ENCODE peak calls at places on chromosome 1, in six cellular contexts. V is thyroid gland, P is right lobe of liver, H is astrocyte of the spinal cord, Y is foreskin fibroblast, M is HFF-Myc. X is an unnamed sample.

GRCh38 chr1:232880354-232880753 is 70.1 kb upstream of the NTPCR start:
- DNase-seq in V (peak; percentile 63), P (no peak), H (peak; percentile 34), Y (no peak), M (no peak), X (no peak)

GRCh38 chr1:200453544-200453905 is 43.7 kb upstream of the ZNF281 start:
- DNase-seq in V (no peak), P (no peak), H (no peak), Y (peak; percentile 45), M (no peak), X (no peak)

GRCh38 chr1:112146201-112146715 is 156.8 kb upstream of the KCND3 start:
- DNase-seq in V (no peak), P (no peak), H (no peak), Y (no peak), M (no peak), X (no peak)

GRCh38 chr1:162822391-162823200 is 32.1 kb downstream of the HSD17B7 start:
- DNase-seq in V (peak; percentile 38), P (peak; percentile 35), H (no peak), Y (no peak), M (no peak), X (peak; percentile 8)

GRCh38 chr1:243287652-243288051 is 31.8 kb downstream of the SDCCAG8 start:
- DNase-seq in V (no peak), P (no peak), H (peak; percentile 84), Y (peak; percentile 86), M (peak; percentile 67), X (no peak)

GRCh38 chr1:52955129-52955970 is 28.3 kb downstream of the SCP2 start:
- DNase-seq in V (no peak), P (no peak), H (peak; percentile 89), Y (peak; percentile 75), M (peak; percentile 96), X (no peak)

GRCh38 chr1:58620259-58620658 is 43.2 kb upstream of the TACSTD2 start:
- DNase-seq in V (no peak), P (no peak), H (no peak), Y (no peak), M (no peak), X (peak; percentile 87)

GRCh38 chr1:1959840-1960479 is 40.9 kb upstream of the TMEM52 start:
- DNase-seq in V (peak; percentile 89), P (peak; percentile 87), H (peak; percentile 55), Y (peak; percentile 52), M (no peak), X (peak; percentile 81)

GRCh38 chr1:53142226-53142853 is at the start of gene SLC1A7:
- DNase-seq in V (no peak), P (no peak), H (no peak), Y (no peak), M (no peak), X (no peak)

GRCh38 chr1:180268556-180269044 is 38.5 kb downstream of the LHX4 start:
- DNase-seq in V (no peak), P (no peak), H (no peak), Y (no peak), M (no peak), X (no peak)

GRCh38 chr1:160520582-160520981 is 2.5 kb downstream of the SLAMF6 start:
- DNase-seq in V (no peak), P (no peak), H (no peak), Y (no peak), M (no peak), X (no peak)

GRCh38 chr1:162357681-162358266 is 18.9 kb downstream of the SPATA46 start:
- DNase-seq in V (no peak), P (no peak), H (peak; percentile 25), Y (peak; percentile 22), M (peak; percentile 15), X (no peak)

GRCh38 chr1:119338757-119339156 is 29.8 kb upstream of the HAO2 start:
- DNase-seq in V (no peak), P (no peak), H (no peak), Y (no peak), M (no peak), X (no peak)

GRCh38 chr1:205344010-205344808 is 12.5 kb downstream of the KLHDC8A start:
- DNase-seq in V (peak; percentile 50), P (peak; percentile 37), H (no peak), Y (no peak), M (no peak), X (no peak)

GRCh38 chr1:39973503-39974135 is 18.7 kb downstream of the MFSD2A start:
- DNase-seq in V (peak; percentile 85), P (peak; percentile 81), H (peak; percentile 53), Y (peak; percentile 47), M (no peak), X (peak; percentile 76)
- H3K4me3 ChIP-seq in V (no peak overlapping the region), P (no peak overlapping the region), H (no peak overlapping the region), Y (no peak overlapping the region), M (no peak overlapping the region), X (no peak overlapping the region)

DNA sequence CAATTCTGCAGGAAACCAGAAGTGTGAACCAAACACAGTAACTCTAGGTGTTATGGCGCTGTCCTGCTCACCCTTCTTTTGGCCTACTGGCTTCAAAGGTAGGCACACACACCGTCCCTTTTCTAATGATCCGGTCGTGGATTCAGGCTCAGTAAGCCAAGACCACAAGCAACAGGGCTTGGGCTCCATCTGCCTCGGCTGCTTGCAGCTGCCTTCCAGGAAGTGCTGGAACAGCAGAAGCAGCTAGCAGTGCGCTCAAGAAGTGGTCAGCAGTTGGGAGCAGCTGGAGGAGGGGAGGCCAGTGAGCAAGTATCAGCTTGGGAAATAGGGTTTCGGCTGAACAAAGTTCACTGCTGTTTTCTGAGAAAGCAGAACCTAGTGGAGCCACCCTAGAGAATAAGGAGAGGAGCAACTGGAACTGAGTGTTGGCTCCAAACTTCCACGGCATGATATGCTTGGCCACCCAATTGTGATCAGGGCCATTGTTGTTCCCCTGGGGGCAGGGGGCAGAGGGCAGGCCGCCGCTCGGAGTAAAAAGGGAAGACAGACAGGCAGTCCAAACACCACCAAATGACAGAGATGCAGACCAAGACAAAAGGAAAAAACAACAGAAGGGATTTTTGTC is 173.4 kb downstream of the TOMM20 start:
- DNase-seq in V (peak; percentile 74), P (peak; percentile 76), H (peak; percentile 54), Y (no peak), M (no peak), X (no peak)
- H3K4me3 ChIP-seq in V (no peak overlapping the region), P (no peak overlapping the region), H (no peak overlapping the region), Y (no peak overlapping the region), M (no peak overlapping the region), X (no peak overlapping the region)

GRCh38 chr1:86155807-86156561 is 588 bp downstream of the COL24A1 start:
- DNase-seq in V (peak; percentile 39), P (peak; percentile 22), H (peak; percentile 45), Y (peak; percentile 50), M (no peak), X (no peak)

GRCh38 chr1:86152887-86153286 is 3.7 kb downstream of the COL24A1 start:
- DNase-seq in V (no peak), P (no peak), H (no peak), Y (no peak), M (no peak), X (no peak)

GRCh38 chr1:86154581-86155060 is 2.0 kb downstream of the COL24A1 start:
- DNase-seq in V (no peak), P (peak; percentile 16), H (no peak), Y (peak; percentile 68), M (peak; percentile 59), X (no peak)

GRCh38 chr1:86156571-86157455 is at the start of gene COL24A1:
- DNase-seq in V (peak; percentile 61), P (peak; percentile 37), H (peak; percentile 70), Y (peak; percentile 47), M (no peak), X (peak; percentile 29)

GRCh38 chr1:86155061-86155806 is 1.3 kb downstream of the COL24A1 start:
- DNase-seq in V (peak; percentile 21), P (peak; percentile 25), H (peak; percentile 35), Y (no peak), M (no peak), X (no peak)
- H3K4me3 ChIP-seq in V (no peak overlapping the region), P (no peak overlapping the region), H (peak overlapping the region; percentile 33), Y (peak overlapping the region; percentile 36), M (peak overlapping the region; percentile 38), X (peak overlapping the region; percentile 15)

GRCh38 chr1:225942574-225942973 is 1.6 kb upstream of the LEFTY2 start:
- DNase-seq in V (peak; percentile 22), P (no peak), H (no peak), Y (no peak), M (no peak), X (no peak)

GRCh38 chr1:225941949-225942222 is 866 bp upstream of the LEFTY2 start:
- DNase-seq in V (no peak), P (no peak), H (no peak), Y (no peak), M (no peak), X (no peak)

GRCh38 chr1:225940385-225941151 is 452 bp downstream of the LEFTY2 start:
- DNase-seq in V (no peak), P (no peak), H (no peak), Y (no peak), M (no peak), X (no peak)

GRCh38 chr1:225943582-225943981 is 2.6 kb upstream of the LEFTY2 start:
- DNase-seq in V (no peak), P (no peak), H (no peak), Y (no peak), M (no peak), X (no peak)

GRCh38 chr1:225941220-225941948 is at the start of gene LEFTY2:
- DNase-seq in V (no peak), P (no peak), H (no peak), Y (no peak), M (no peak), X (no peak)
- H3K4me3 ChIP-seq in V (no peak within 1 kb of the TSS), P (no peak within 1 kb of the TSS), H (no peak within 1 kb of the TSS), Y (no peak within 1 kb of the TSS), M (no peak within 1 kb of the TSS), X (no peak within 1 kb of the TSS)

DNA sequence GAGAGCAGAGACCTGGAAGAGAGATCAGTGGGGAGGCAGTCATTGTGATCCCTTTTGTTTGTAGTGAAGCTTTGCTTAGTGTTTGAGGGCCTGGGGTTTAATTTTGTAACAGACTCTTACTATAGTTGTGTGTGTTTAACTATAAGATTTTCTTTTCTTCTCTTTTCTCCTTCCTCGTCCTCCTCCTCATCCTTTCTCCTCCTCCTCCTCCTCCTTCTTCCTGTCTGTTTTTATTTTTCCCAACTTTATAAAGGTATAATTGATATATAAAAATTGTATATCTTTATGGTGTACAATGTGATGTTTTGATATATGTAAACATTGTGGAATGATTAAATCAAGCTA is 71.2 kb upstream of the MACF1 start:
- DNase-seq in V (no peak), P (no peak), H (no peak), Y (no peak), M (no peak), X (no peak)
- H3K4me3 ChIP-seq in V (no peak overlapping the region), P (no peak overlapping the region), H (no peak overlapping the region), Y (no peak overlapping the region), M (no peak overlapping the region), X (no peak overlapping the region)

DNA sequence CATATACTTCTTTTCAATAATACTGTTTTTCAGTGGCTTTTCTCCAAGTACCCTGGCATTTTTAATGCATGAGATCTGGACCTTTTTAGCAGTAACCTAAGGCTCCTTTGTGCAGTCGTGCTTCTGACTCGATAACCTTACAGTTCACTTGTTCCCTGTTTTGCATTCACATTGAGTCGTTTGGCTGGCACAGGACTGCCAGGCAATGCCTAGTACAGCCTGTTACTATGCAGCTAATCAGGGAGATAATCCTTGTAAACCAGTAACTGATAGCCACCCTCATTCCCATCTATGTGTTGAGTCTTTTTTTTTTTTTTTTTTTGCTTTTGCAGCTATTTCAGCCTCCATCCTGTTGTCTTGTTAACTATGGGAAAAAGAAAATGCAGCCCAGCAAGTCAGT is 3.8 kb downstream of the ATP1B1 start:
- DNase-seq in V (no peak), P (no peak), H (no peak), Y (no peak), M (no peak), X (no peak)
- H3K4me3 ChIP-seq in V (peak overlapping the region; percentile 92), P (no peak overlapping the region), H (peak overlapping the region; percentile 21), Y (peak overlapping the region; percentile 8), M (peak overlapping the region; percentile 80), X (no peak overlapping the region)

GRCh38 chr1:20551945-20552727 is at the start of gene FAM43B:
- DNase-seq in V (peak; percentile 17), P (peak; percentile 43), H (no peak), Y (no peak), M (no peak), X (no peak)
- H3K4me3 ChIP-seq in V (no peak within 1 kb of the TSS), P (no peak within 1 kb of the TSS), H (peak within 1 kb of the TSS; percentile 10), Y (peak within 1 kb of the TSS; percentile 25), M (peak within 1 kb of the TSS; percentile 19), X (peak within 1 kb of the TSS; percentile 8)